ENCODE peak calls at places on chromosomes 4 and X, in five cellular contexts. Q is upper lobe of left lung, C is sigmoid colon, W is stomach, B is H1. S is an unnamed sample.

GRCh38 chr4:118826723-118827444 is 9.0 kb downstream of the SEC24D start:
- DNase-seq in Q (no peak), C (no peak), W (no peak), B (no peak), S (no peak)

GRCh38 chrX:6989858-6990257 is 157.7 kb upstream of the STS start:
- DNase-seq in C (no peak), Q (no peak), W (no peak), B (no peak), S (no peak)

GRCh38 chrX:39753296-39753996 is 344.3 kb downstream of the BCOR start:
- DNase-seq in W (peak), B (no peak), C (no peak), Q (no peak), S (no peak)

GRCh38 chr4:75898533-75898932 is 3.7 kb downstream of the PPEF2 start:
- DNase-seq in C (no peak), B (no peak), Q (no peak), W (no peak), S (no peak)

GRCh38 chr4:110183643-110184042 is 14.8 kb downstream of the ELOVL6 start:
- DNase-seq in C (no peak), B (no peak), Q (no peak), W (no peak), S (no peak)

GRCh38 chrX:40127052-40127451 is 29.3 kb upstream of the BCOR start:
- DNase-seq in W (no peak), B (no peak), Q (no peak), C (no peak), S (no peak)

GRCh38 chrX:77446029-77446585 is 1.1 kb upstream of the FGF16 start:
- DNase-seq in Q (peak), W (no peak), C (no peak), B (no peak), S (no peak)

GRCh38 chr4:78779280-78779679 is 3.1 kb downstream of the BMP2K start:
- DNase-seq in W (no peak), B (no peak), C (no peak), Q (no peak), S (no peak)

GRCh38 chr4:1741208-1741607 is 19.9 kb downstream of the TACC3 start:
- DNase-seq in C (no peak), Q (peak), B (no peak), W (no peak), S (no peak)

GRCh38 chr4:188107931-188108843 is 1.2 kb downstream of the TRIML2 start:
- DNase-seq in Q (no peak), W (no peak), C (no peak), B (peak), S (no peak)

GRCh38 chr4:15506464-15506863 is 36.8 kb downstream of the CC2D2A start:
- DNase-seq in B (no peak), Q (no peak), C (no peak), W (no peak), S (no peak)

GRCh38 chr4:55297346-55297745 is 48.7 kb upstream of the SRD5A3 start:
- DNase-seq in Q (peak), B (no peak), W (peak), C (no peak), S (no peak)

GRCh38 chr4:7750508-7750907 is 189.2 kb downstream of the AFAP1 start:
- DNase-seq in W (no peak), B (no peak), C (no peak), Q (no peak), S (no peak)

GRCh38 chr4:24070117-24070516 is 180.3 kb upstream of the PPARGC1A start:
- DNase-seq in Q (no peak), W (no peak), C (no peak), B (no peak), S (no peak)

GRCh38 chr4:56786955-56787354 is 34.5 kb downstream of the SPINK2 start:
- DNase-seq in C (peak), W (peak), Q (peak), B (no peak), S (no peak)

GRCh38 chr4:139509727-139510410 is 46.1 kb downstream of the SETD7 start:
- DNase-seq in B (no peak), C (no peak), W (peak), Q (no peak), S (no peak)

GRCh38 chrX:74119016-74119910 is 184.7 kb upstream of the ZCCHC13 start:
- DNase-seq in Q (no peak), B (no peak), W (no peak), C (no peak), S (no peak)

GRCh38 chrX:6644411-6644810 is 109.5 kb upstream of the VCX3A start:
- DNase-seq in Q (no peak), B (no peak), W (no peak), C (no peak), S (no peak)

GRCh38 chr4:153228512-153229145 is 24.4 kb downstream of the TRIM2 start:
- DNase-seq in B (no peak), Q (no peak), W (no peak), C (no peak), S (no peak)

GRCh38 chr4:168832746-168833575 is 177.1 kb downstream of the CBR4 start:
- DNase-seq in W (peak), Q (peak), C (peak), B (no peak), S (peak)

GRCh38 chr4:4625488-4625887 is 83.6 kb upstream of the STX18 start:
- DNase-seq in C (no peak), B (no peak), Q (no peak), W (no peak), S (no peak)

GRCh38 chr4:121304843-121305348 is 75.9 kb downstream of the QRFPR start:
- DNase-seq in B (no peak), Q (no peak), W (no peak), C (no peak), S (no peak)

GRCh38 chr4:140724780-140725179 is 31.4 kb downstream of the TBC1D9 start:
- DNase-seq in C (no peak), W (no peak), B (no peak), Q (no peak), S (no peak)

GRCh38 chr4:140732780-140733179 is 23.4 kb downstream of the TBC1D9 start:
- DNase-seq in C (no peak), B (no peak), Q (no peak), W (no peak), S (no peak)

GRCh38 chr4:140725556-140725955 is 30.6 kb downstream of the TBC1D9 start:
- DNase-seq in Q (no peak), W (no peak), B (no peak), C (no peak), S (no peak)

GRCh38 chr4:140730108-140730507 is 26.1 kb downstream of the TBC1D9 start:
- DNase-seq in W (no peak), Q (no peak), B (no peak), C (no peak), S (no peak)

GRCh38 chr4:140726776-140727500 is 29.2 kb downstream of the TBC1D9 start:
- DNase-seq in Q (no peak), B (no peak), W (no peak), C (no peak), S (no peak)
- TF ChIP-seq POLR2AphosphoS5 in Q (no peak), B (no peak), W (peak), C (no peak), S (no peak)

GRCh38 chr4:128600996-128601857 is 208.3 kb upstream of the JADE1 start:
- DNase-seq in W (peak), Q (no peak), C (peak), B (peak), S (no peak)
- TF ChIP-seq POLR2AphosphoS5 in W (peak), Q (peak), C (no peak), B (no peak), S (no peak)

GRCh38 chr4:59127748-59128147 is 2017.6 kb upstream of the IGFBP7 start:
- DNase-seq in W (no peak), C (no peak), B (no peak), Q (no peak), S (no peak)
- TF ChIP-seq POLR2AphosphoS5 in W (no peak), C (no peak), B (no peak), Q (no peak), S (no peak)

GRCh38 chr4:52659016-52659721 is at the start of gene USP46:
- DNase-seq in B (no peak), W (peak), Q (peak), C (peak), S (peak)
- TF ChIP-seq POLR2AphosphoS5 in B (peak), W (peak), Q (no peak), C (peak), S (peak)

GRCh38 chrX:132023117-132023895 is at the start of gene STK26:
- DNase-seq in C (peak), W (peak), Q (peak), B (peak), S (peak)
- TF ChIP-seq POLR2AphosphoS5 in C (peak), W (peak), Q (peak), B (peak), S (peak)

GRCh38 chr4:77157859-77158486 is 966 bp downstream of the CCNG2 start:
- DNase-seq in C (peak), W (peak), B (peak), Q (peak), S (peak)
- TF ChIP-seq POLR2AphosphoS5 in C (peak), W (peak), B (peak), Q (peak), S (peak)

DNA sequence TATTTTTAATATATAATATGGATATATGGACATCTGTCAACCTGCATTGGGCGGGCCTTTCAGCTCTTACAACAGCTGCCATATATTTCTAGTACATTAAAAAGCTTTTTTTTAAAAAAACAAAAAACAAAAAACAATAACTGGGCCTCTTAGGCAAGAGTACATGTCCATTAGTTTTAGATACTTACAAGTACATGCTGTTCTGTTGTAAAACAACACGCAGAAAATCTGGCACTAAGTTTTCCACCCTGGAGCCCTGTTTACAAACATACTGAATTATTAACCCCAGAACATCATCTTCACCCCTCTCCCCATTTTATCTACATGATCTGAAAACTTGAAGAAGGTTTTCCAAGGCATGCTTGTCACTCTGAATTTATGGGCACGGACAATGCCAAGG is 29.8 kb downstream of the RAI2 start:
- DNase-seq in Q (no peak), B (no peak), W (no peak), C (no peak), S (no peak)
- TF ChIP-seq POLR2AphosphoS5 in Q (no peak), B (no peak), W (no peak), C (no peak), S (no peak)

GRCh38 chrX:129842510-129843208 is 1.0 kb downstream of the ZDHHC9 start:
- DNase-seq in C (peak), Q (no peak), W (peak), B (no peak), S (peak)

GRCh38 chrX:129846686-129847085 is 3.0 kb upstream of the ZDHHC9 start:
- DNase-seq in W (no peak), Q (no peak), B (no peak), C (no peak), S (no peak)

GRCh38 chrX:129843209-129843458 is 552 bp downstream of the ZDHHC9 start:
- DNase-seq in Q (no peak), C (no peak), B (no peak), W (no peak), S (no peak)

GRCh38 chrX:129845616-129846190 is 2.0 kb upstream of the ZDHHC9 start:
- DNase-seq in W (no peak), C (no peak), B (no peak), Q (no peak), S (no peak)

GRCh38 chrX:129843459-129844306 is at the start of gene ZDHHC9:
- DNase-seq in C (peak), B (peak), Q (peak), W (peak), S (peak)
- TF ChIP-seq POLR2AphosphoS5 in C (peak), B (no peak), Q (peak), W (peak), S (peak)